ENCODE peak calls at places on chromosome 5, in eight cellular contexts. Y is mammary epithelial cell, U is A549, P is psoas muscle, H is IMR-90, V is heart right ventricle, T is choroid plexus epithelial cell, W is uterus. E is an unnamed sample.

GRCh38 chr5:57033103-57033502 is 81.2 kb upstream of the MIER3 start:
- DNase-seq in U (peak), T (no peak), W (no peak), P (no peak), H (no peak), Y (peak), V (no peak), E (no peak)

GRCh38 chr5:95907740-95908706 is 53.6 kb downstream of the ELL2 start:
- DNase-seq in P (no peak), T (no peak), Y (no peak), W (no peak), H (no peak), V (no peak), U (no peak), E (no peak)

GRCh38 chr5:76690704-76691469 is 25.0 kb upstream of the F2R start:
- DNase-seq in V (no peak), P (no peak), W (no peak), Y (no peak), H (peak), T (peak), U (peak), E (peak)

GRCh38 chr5:14147210-14147609 is 4.1 kb downstream of the TRIO start:
- DNase-seq in H (no peak), T (no peak), Y (no peak), U (no peak), W (no peak), P (no peak), V (no peak), E (no peak)

GRCh38 chr5:50929174-50929573 is 262.7 kb downstream of the PARP8 start:
- DNase-seq in P (no peak), H (no peak), W (no peak), U (no peak), V (no peak), T (no peak), Y (no peak), E (no peak)

GRCh38 chr5:137754236-137754960 is at the start of gene HNRNPA0:
- DNase-seq in U (peak), T (peak), Y (peak), V (peak), P (peak), W (peak), H (peak), E (peak)

GRCh38 chr5:117102591-117102990 is 528.0 kb upstream of the SEMA6A start:
- DNase-seq in T (no peak), U (no peak), Y (no peak), H (no peak), P (no peak), V (no peak), W (no peak), E (no peak)

GRCh38 chr5:11268894-11269293 is 507.9 kb upstream of the DAP start:
- DNase-seq in H (no peak), V (no peak), P (no peak), U (no peak), T (no peak), Y (no peak), W (no peak), E (no peak)

GRCh38 chr5:131198625-131199024 is 27.9 kb downstream of the LYRM7 start:
- DNase-seq in T (no peak), P (no peak), W (no peak), V (no peak), U (no peak), Y (no peak), H (peak), E (peak)

GRCh38 chr5:14397717-14398116 is 183.9 kb upstream of the OTULINL start:
- DNase-seq in V (no peak), P (no peak), T (peak), Y (peak), H (peak), W (no peak), U (no peak), E (peak)

GRCh38 chr5:56456002-56456401 is 222.9 kb upstream of the ANKRD55 start:
- DNase-seq in V (no peak), P (no peak), T (no peak), U (no peak), W (no peak), Y (no peak), H (peak), E (no peak)

GRCh38 chr5:176780071-176780850 is 30.1 kb upstream of the UNC5A start:
- DNase-seq in W (no peak), H (no peak), U (no peak), T (no peak), P (no peak), Y (no peak), V (no peak), E (no peak)

GRCh38 chr5:180618830-180619562 is 27.7 kb upstream of the SCGB3A1 start:
- DNase-seq in U (peak), T (peak), W (no peak), V (no peak), P (no peak), Y (peak), H (peak), E (peak)

GRCh38 chr5:170105643-170106611 is at the start of gene FOXI1:
- DNase-seq in H (no peak), U (no peak), Y (no peak), W (no peak), T (no peak), P (no peak), V (no peak), E (no peak)

GRCh38 chr5:176541338-176542134 is 4.3 kb upstream of the RNF44 start:
- DNase-seq in H (no peak), W (peak), U (peak), Y (peak), P (peak), V (no peak), T (no peak), E (peak)

GRCh38 chr5:71954329-71954728 is 152.9 kb upstream of the MAP1B start:
- DNase-seq in W (no peak), V (no peak), Y (no peak), P (no peak), T (no peak), U (no peak), H (no peak), E (no peak)

GRCh38 chr5:145130996-145131395 is 704.1 kb downstream of the PRELID2 start:
- DNase-seq in H (no peak), W (no peak), V (no peak), T (no peak), U (no peak), Y (no peak), P (no peak), E (peak)

GRCh38 chr5:131994090-131994489 is 17.4 kb downstream of the ACSL6 start:
- DNase-seq in V (no peak), P (no peak), H (no peak), W (no peak), T (no peak), U (no peak), Y (no peak), E (no peak)

GRCh38 chr5:82351754-82352145 is 73.6 kb upstream of the RPS23 start:
- DNase-seq in P (no peak), W (no peak), V (peak), Y (peak), H (peak), U (peak), T (peak), E (peak)

GRCh38 chr5:180467028-180467427 is 27.2 kb upstream of the CNOT6 start:
- DNase-seq in U (peak), H (no peak), V (no peak), Y (peak), T (peak), W (no peak), P (peak), E (no peak)

GRCh38 chr5:82105457-82105856 is 133.6 kb downstream of the ATG10 start:
- DNase-seq in H (peak), T (peak), V (no peak), U (no peak), Y (peak), W (no peak), P (no peak), E (no peak)

GRCh38 chr5:36035696-36036095 is 31.0 kb downstream of the UGT3A2 start:
- DNase-seq in V (no peak), W (no peak), H (no peak), T (no peak), U (no peak), Y (no peak), P (no peak), E (no peak)

GRCh38 chr5:83538788-83539535 is 67.4 kb downstream of the VCAN start:
- DNase-seq in V (no peak), P (no peak), T (no peak), U (no peak), W (no peak), H (no peak), Y (no peak), E (no peak)

GRCh38 chr5:176888865-176889165 is 10.3 kb downstream of the HK3 start:
- DNase-seq in W (no peak), U (no peak), V (no peak), P (no peak), T (no peak), Y (no peak), H (no peak), E (no peak)

GRCh38 chr5:171299228-171299627 is 9.8 kb upstream of the TLX3 start:
- DNase-seq in H (no peak), W (no peak), U (no peak), T (no peak), Y (no peak), V (no peak), P (no peak), E (no peak)

GRCh38 chr5:43073597-43074546 is 33.8 kb upstream of the ANXA2R start:
- DNase-seq in U (peak), W (no peak), V (no peak), Y (peak), H (peak), P (no peak), T (peak), E (no peak)

GRCh38 chr5:14447958-14448881 is 133.4 kb upstream of the OTULINL start:
- DNase-seq in V (peak), T (peak), Y (no peak), H (no peak), U (no peak), W (no peak), P (no peak), E (peak)

GRCh38 chr5:81140942-81141341 is 92.2 kb upstream of the CKMT2 start:
- DNase-seq in V (peak), Y (no peak), U (no peak), H (peak), P (peak), W (peak), T (peak), E (peak)

GRCh38 chr5:66963559-66963971 is 233.0 kb downstream of the CD180 start:
- DNase-seq in V (peak), Y (no peak), T (peak), U (no peak), W (no peak), P (no peak), H (peak), E (no peak)

GRCh38 chr5:153151558-153151957 is 338.9 kb upstream of the GRIA1 start:
- DNase-seq in H (no peak), U (no peak), W (no peak), Y (no peak), V (no peak), P (no peak), T (no peak), E (no peak)

GRCh38 chr5:37714756-37715155 is 125.1 kb downstream of the GDNF start:
- DNase-seq in Y (no peak), P (no peak), T (no peak), V (no peak), H (no peak), W (no peak), U (no peak), E (no peak)

GRCh38 chr5:1261643-1262042 is 33.2 kb downstream of the TERT start:
- DNase-seq in T (no peak), V (no peak), U (no peak), Y (no peak), P (no peak), H (no peak), W (no peak), E (no peak)

GRCh38 chr5:59720063-59720462 is 173.5 kb downstream of the PDE4D start:
- DNase-seq in W (no peak), H (no peak), P (no peak), U (no peak), T (no peak), Y (no peak), V (no peak), E (no peak)

GRCh38 chr5:18805376-18805775 is 1171.1 kb downstream of the TAF11L14 start:
- DNase-seq in P (no peak), H (no peak), W (no peak), Y (no peak), T (no peak), V (no peak), U (no peak), E (no peak)

GRCh38 chr5:157836121-157836753 is 22.7 kb downstream of the CLINT1 start:
- DNase-seq in Y (no peak), U (no peak), H (no peak), P (no peak), W (no peak), T (no peak), V (no peak), E (no peak)

GRCh38 chr5:79962580-79963222 is 28.4 kb downstream of the MTX3 start:
- DNase-seq in P (no peak), H (peak), V (no peak), Y (no peak), W (no peak), U (no peak), T (no peak), E (peak)

GRCh38 chr5:31866166-31866565 is 227.2 kb downstream of the PDZD2 start:
- DNase-seq in P (no peak), Y (no peak), V (no peak), H (no peak), W (no peak), U (no peak), T (no peak), E (no peak)

GRCh38 chr5:31864015-31864414 is 225.1 kb downstream of the PDZD2 start:
- DNase-seq in T (peak), P (no peak), Y (no peak), W (no peak), U (no peak), V (no peak), H (no peak), E (no peak)

GRCh38 chr5:31861601-31862000 is 222.7 kb downstream of the PDZD2 start:
- DNase-seq in T (no peak), H (no peak), V (no peak), W (no peak), P (no peak), Y (no peak), U (no peak), E (no peak)

GRCh38 chr5:31867219-31867618 is 228.3 kb downstream of the PDZD2 start:
- DNase-seq in T (no peak), U (no peak), Y (no peak), P (no peak), H (no peak), V (no peak), W (no peak), E (no peak)
- H3K4me3 ChIP-seq in T (no peak), U (no peak), Y (no peak), P (no peak), H (no peak), V (no peak), W (no peak), E (no peak)

GRCh38 chr5:126594676-126595485 is at the start of gene ALDH7A1:
- DNase-seq in T (peak), Y (peak), U (peak), P (peak), W (peak), H (no peak), V (peak), E (peak)
- TF ChIP-seq CTCF in T (peak), Y (peak), U (peak), P (peak), W (peak), H (peak), V (peak), E (peak)

DNA sequence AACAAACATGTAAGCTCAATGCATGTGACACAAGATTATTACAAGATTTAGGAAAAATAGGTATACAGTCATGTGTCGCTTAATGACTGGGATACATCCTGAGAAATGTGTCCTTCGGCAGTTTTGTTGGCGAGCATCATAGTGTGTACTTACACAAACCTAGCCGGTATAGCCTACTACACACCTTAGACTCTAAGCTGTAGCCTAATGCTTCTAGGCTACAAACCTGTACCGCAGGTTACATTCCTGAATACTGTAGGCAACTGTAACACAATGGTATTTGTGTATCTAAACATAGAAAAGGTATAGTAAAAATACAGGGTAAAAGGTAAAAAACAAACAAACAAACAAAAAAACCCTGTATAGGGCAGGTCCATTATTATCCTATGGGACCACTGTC is 27.7 kb downstream of the MSX2 start:
- DNase-seq in Y (no peak), T (no peak), W (no peak), P (no peak), H (no peak), V (no peak), U (no peak), E (no peak)
- H3K4me3 ChIP-seq in Y (no peak), T (no peak), W (no peak), P (no peak), H (no peak), V (no peak), U (no peak), E (no peak)

GRCh38 chr5:63135306-63135705 is 556.7 kb downstream of the LRRC70 start:
- DNase-seq in W (no peak), Y (no peak), U (no peak), H (no peak), V (no peak), T (no peak), P (no peak), E (no peak)
- TF ChIP-seq CTCF in W (no peak), Y (no peak), U (no peak), H (no peak), V (no peak), T (no peak), P (no peak), E (no peak)

DNA sequence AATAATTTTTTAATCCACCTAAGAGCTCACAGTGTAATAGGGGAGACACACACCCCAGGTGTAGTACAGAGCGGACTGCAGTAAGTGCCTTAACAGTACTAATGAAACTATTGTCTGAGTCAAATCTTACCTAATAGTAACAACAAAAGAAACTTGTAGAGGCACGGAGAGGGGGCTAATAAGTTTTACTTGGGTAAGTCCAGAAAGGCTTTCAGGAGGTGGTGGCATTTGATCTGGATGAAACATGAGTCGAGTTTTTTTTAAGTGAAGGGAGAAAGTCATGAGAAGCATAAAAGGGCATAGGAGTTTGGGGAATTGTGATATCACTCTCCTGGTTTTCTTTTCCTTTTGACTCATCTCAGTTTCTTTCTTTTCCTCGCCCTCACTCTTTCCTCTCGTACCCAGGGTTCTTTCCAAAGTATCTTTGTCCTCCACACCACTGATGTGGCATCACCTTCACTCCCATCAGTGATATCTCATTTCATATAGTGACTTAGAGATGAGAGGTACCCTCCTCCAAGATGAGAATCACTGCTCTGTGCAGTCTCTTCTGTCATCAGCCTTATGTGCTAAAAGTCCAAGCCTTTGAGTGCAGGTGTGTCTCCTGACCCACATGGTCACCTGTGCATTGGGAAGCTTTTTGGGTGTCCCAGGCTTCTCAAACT is 2.0 kb downstream of the CTNNA1 start:
- DNase-seq in U (no peak), H (no peak), Y (peak), V (no peak), W (no peak), P (no peak), T (no peak), E (no peak)
- H3K4me3 ChIP-seq in U (peak), H (no peak), Y (peak), V (peak), W (no peak), P (peak), T (no peak), E (peak)

GRCh38 chr5:15993934-15994333 is 185.7 kb downstream of the MARCHF11 start:
- DNase-seq in V (no peak), W (no peak), Y (no peak), T (peak), P (no peak), U (no peak), H (peak), E (peak)
- TF ChIP-seq CTCF in V (peak), W (no peak), Y (no peak), T (peak), P (no peak), U (no peak), H (peak), E (peak)

E was measured in astrocyte of the spinal cord.